ENCODE peak calls at places on chromosomes 3 and 15, in nine cellular contexts. D, N, T, P, F, I, Z, X and M are unnamed samples.

GRCh38 chr3:176579741-176580185 is 617.5 kb downstream of the TBL1XR1 start:
- DNase-seq in D (no peak), N (peak), T (no peak), P (no peak), F (no peak), I (no peak), Z (no peak), X (peak), M (no peak)

GRCh38 chr15:56356616-56357015 is 8.6 kb upstream of the TEX9 start:
- DNase-seq in D (no peak), N (peak), T (no peak), P (no peak), F (no peak), I (peak), Z (peak), X (peak), M (no peak)

GRCh38 chr3:10941972-10942371 is 50.6 kb upstream of the SLC6A1 start:
- DNase-seq in D (peak), N (no peak), T (no peak), P (no peak), F (no peak), I (peak), Z (peak), X (no peak), M (no peak)

GRCh38 chr3:16801223-16801622 is 83.5 kb upstream of the PLCL2 start:
- DNase-seq in D (no peak), N (no peak), T (no peak), P (no peak), F (no peak), I (peak), Z (no peak), X (no peak), M (no peak)

GRCh38 chr3:183229177-183229576 is 23.9 kb upstream of the B3GNT5 start:
- DNase-seq in D (no peak), N (no peak), T (no peak), P (no peak), F (no peak), I (no peak), Z (no peak), X (no peak), M (no peak)

GRCh38 chr3:98812851-98813374 is 49.8 kb downstream of the ST3GAL6 start:
- DNase-seq in D (no peak), N (no peak), T (no peak), P (no peak), F (no peak), I (peak), Z (peak), X (peak), M (peak)

GRCh38 chr3:125165948-125166553 is 46.5 kb downstream of the SLC12A8 start:
- DNase-seq in D (no peak), N (no peak), T (no peak), P (no peak), F (no peak), I (no peak), Z (no peak), X (no peak), M (no peak)

GRCh38 chr3:141960731-141961130 is 84.3 kb downstream of the ATP1B3 start:
- DNase-seq in D (no peak), N (no peak), T (no peak), P (no peak), F (no peak), I (peak), Z (no peak), X (peak), M (no peak)

GRCh38 chr3:77464106-77464688 is 424.3 kb downstream of the ROBO2 start:
- DNase-seq in D (no peak), N (no peak), T (no peak), P (no peak), F (no peak), I (no peak), Z (no peak), X (no peak), M (no peak)

GRCh38 chr3:126676919-126677705 is 22.2 kb upstream of the TXNRD3 start:
- DNase-seq in D (no peak), N (no peak), T (no peak), P (no peak), F (no peak), I (no peak), Z (peak), X (peak), M (no peak)

GRCh38 chr3:86969500-86970189 is 21.3 kb downstream of the VGLL3 start:
- DNase-seq in D (peak), N (no peak), T (no peak), P (no peak), F (no peak), I (peak), Z (peak), X (no peak), M (peak)

GRCh38 chr3:126121632-126122031 is 37.7 kb upstream of the SLC41A3 start:
- DNase-seq in D (no peak), N (no peak), T (no peak), P (no peak), F (no peak), I (no peak), Z (peak), X (no peak), M (no peak)

GRCh38 chr3:127014536-127015281 is 31.8 kb downstream of the PLXNA1 start:
- DNase-seq in D (no peak), N (no peak), T (no peak), P (no peak), F (no peak), I (no peak), Z (no peak), X (no peak), M (no peak)

GRCh38 chr15:93141373-93141790 is 52.4 kb upstream of the RGMA start:
- DNase-seq in D (no peak), N (no peak), T (no peak), P (no peak), F (no peak), I (no peak), Z (no peak), X (no peak), M (no peak)

GRCh38 chr3:89059201-89059600 is 48.2 kb upstream of the EPHA3 start:
- DNase-seq in D (no peak), N (peak), T (no peak), P (no peak), F (peak), I (peak), Z (peak), X (peak), M (no peak)

GRCh38 chr15:61916104-61916503 is 144.1 kb downstream of the VPS13C start:
- DNase-seq in D (no peak), N (peak), T (no peak), P (no peak), F (no peak), I (no peak), Z (no peak), X (peak), M (no peak)

GRCh38 chr3:134161817-134162396 is 88.8 kb downstream of the RYK start:
- DNase-seq in D (no peak), N (no peak), T (no peak), P (no peak), F (no peak), I (no peak), Z (no peak), X (no peak), M (no peak)

GRCh38 chr15:71800835-71801745 is 9.3 kb upstream of the NR2E3 start:
- DNase-seq in D (peak), N (no peak), T (no peak), P (no peak), F (peak), I (peak), Z (peak), X (peak), M (peak)

GRCh38 chr15:68819451-68820204 is 1.1 kb downstream of the ANP32A start:
- DNase-seq in D (no peak), N (no peak), T (no peak), P (no peak), F (peak), I (peak), Z (peak), X (no peak), M (peak)